ENCODE peak calls at places on chromosomes 7 and 10, in four cellular contexts. H, F, B and J are unnamed samples. For H3K27me3, the result is how much of the 10 kb centered on the place peaks cover.

GRCh38 chr7:17304926-17305325 is 6.5 kb downstream of the AHR start:
- DNase-seq in H (peak), F (no peak), B (no peak), J (no peak)

GRCh38 chr10:13971586-13972475 is 358.9 kb downstream of the FRMD4A start:
- DNase-seq in H (no peak), F (no peak), B (peak), J (no peak)

GRCh38 chr10:31151301-31151700 is 119.6 kb upstream of the ZNF438 start:
- DNase-seq in H (no peak), F (no peak), B (no peak), J (no peak)

GRCh38 chr10:132229834-132230556 is 43.2 kb downstream of the DPYSL4 start:
- DNase-seq in H (no peak), F (peak), B (no peak), J (no peak)

GRCh38 chr7:111954474-111955311 is 251.5 kb downstream of the DOCK4 start:
- DNase-seq in H (no peak), F (no peak), B (peak), J (no peak)

GRCh38 chr7:68420342-68420750 is 1177.9 kb upstream of the AUTS2 start:
- DNase-seq in H (no peak), F (no peak), B (no peak), J (no peak)

GRCh38 chr7:101951757-101952156 is 134.3 kb downstream of the CUX1 start:
- DNase-seq in H (no peak), F (no peak), B (no peak), J (no peak)

GRCh38 chr10:132061030-132061429 is 4.7 kb upstream of the JAKMIP3 start:
- DNase-seq in H (no peak), F (no peak), B (no peak), J (no peak)

GRCh38 chr7:66974986-66975590 is 20.3 kb downstream of the SBDS start:
- DNase-seq in H (no peak), F (no peak), B (peak), J (no peak)

GRCh38 chr7:72924417-72924747 is 513 bp upstream of the POM121 start:
- DNase-seq in H (no peak), F (no peak), B (no peak), J (no peak)

GRCh38 chr7:80218723-80219122 is 84.1 kb downstream of the GNAI1 start:
- DNase-seq in H (peak), F (no peak), B (no peak), J (no peak)

GRCh38 chr10:78919111-78919966 is 149.4 kb upstream of the ZMIZ1 start:
- DNase-seq in H (no peak), F (no peak), B (no peak), J (no peak)

GRCh38 chr10:73486601-73487000 is 9.2 kb downstream of the PPP3CB start:
- DNase-seq in H (no peak), F (no peak), B (no peak), J (no peak)

GRCh38 chr10:12177642-12178041 is 18.0 kb downstream of the NUDT5 start:
- DNase-seq in H (no peak), F (no peak), B (no peak), J (no peak)

GRCh38 chr7:27186450-27187157 is 1.6 kb upstream of the HOXA11 start:
- DNase-seq in H (no peak), F (no peak), B (peak), J (peak)

GRCh38 chr7:22469371-22470143 is 30.4 kb downstream of the STEAP1B start:
- DNase-seq in H (no peak), F (no peak), B (no peak), J (no peak)

GRCh38 chr10:78963074-78964034 is 105.4 kb upstream of the ZMIZ1 start:
- DNase-seq in H (no peak), F (no peak), B (peak), J (no peak)

GRCh38 chr7:110442386-110442837 is 648.5 kb upstream of the LRRN3 start:
- DNase-seq in H (peak), F (no peak), B (peak), J (no peak)

GRCh38 chr10:124511205-124512039 is 49.8 kb downstream of the LHPP start:
- DNase-seq in H (no peak), F (no peak), B (peak), J (no peak)

GRCh38 chr10:14326581-14326980 is 4.1 kb downstream of the FRMD4A start:
- DNase-seq in H (no peak), F (no peak), B (no peak), J (no peak)

GRCh38 chr10:52757777-52758176 is 14.8 kb downstream of the MBL2 start:
- DNase-seq in H (no peak), F (no peak), B (no peak), J (no peak)

GRCh38 chr10:68212721-68213352 is 19.1 kb downstream of the ATOH7 start:
- DNase-seq in H (no peak), F (no peak), B (no peak), J (no peak)

GRCh38 chr10:101710064-101710695 is 15.2 kb upstream of the FBXW4 start:
- DNase-seq in H (no peak), F (no peak), B (peak), J (no peak)

GRCh38 chr10:5524721-5525531 is at the start of gene CALML3:
- DNase-seq in H (no peak), F (no peak), B (peak), J (no peak)

GRCh38 chr10:79344502-79345195 is 2.6 kb upstream of the PPIF start:
- DNase-seq in H (no peak), F (no peak), B (no peak), J (no peak)

GRCh38 chr7:83547526-83547925 is 101.4 kb downstream of the SEMA3E start:
- DNase-seq in H (peak), F (no peak), B (no peak), J (no peak)

GRCh38 chr10:42997151-42997848 is 79.6 kb upstream of the RET start:
- DNase-seq in H (no peak), F (no peak), B (no peak), J (no peak)

GRCh38 chr7:158113321-158114025 is 474.1 kb downstream of the PTPRN2 start:
- DNase-seq in H (no peak), F (no peak), B (peak), J (no peak)

GRCh38 chr7:106485031-106485551 is 175.9 kb downstream of the CCDC71L start:
- DNase-seq in H (no peak), F (no peak), B (no peak), J (peak)

GRCh38 chr7:102814025-102814471 is 65.2 kb downstream of the FAM185A start:
- DNase-seq in H (no peak), F (no peak), B (no peak), J (peak)

GRCh38 chr10:94678475-94678874 is 5.1 kb upstream of the CYP2C18 start:
- DNase-seq in H (no peak), F (no peak), B (no peak), J (no peak)

GRCh38 chr10:72323108-72323932 is 31.4 kb downstream of the DNAJB12 start:
- DNase-seq in H (no peak), F (no peak), B (peak), J (no peak)

GRCh38 chr10:69640196-69640980 is 10.3 kb downstream of the FAM241B start:
- DNase-seq in H (no peak), F (no peak), B (peak), J (no peak)

GRCh38 chr10:14699482-14699881 is 75.2 kb downstream of the FAM107B start:
- DNase-seq in H (no peak), F (no peak), B (no peak), J (no peak)

GRCh38 chr7:12322287-12322902 is 81.3 kb downstream of the VWDE start:
- DNase-seq in H (peak), F (no peak), B (no peak), J (no peak)

GRCh38 chr7:142808802-142809583 is 38.2 kb downstream of the PRSS2 start:
- DNase-seq in H (no peak), F (no peak), B (peak), J (no peak)

GRCh38 chr10:66931340-66931948 is 5.6 kb downstream of the LRRTM3 start:
- DNase-seq in H (peak), F (no peak), B (no peak), J (peak)

GRCh38 chr10:21134645-21135395 is 237.7 kb upstream of the NEBL start:
- DNase-seq in H (peak), F (no peak), B (no peak), J (no peak)

GRCh38 chr10:53209941-53210611 is 437.5 kb upstream of the MBL2 start:
- DNase-seq in H (no peak), F (no peak), B (peak), J (no peak)

GRCh38 chr10:92857904-92858514 is 9.7 kb downstream of the EXOC6 start:
- DNase-seq in H (no peak), F (no peak), B (no peak), J (no peak)

GRCh38 chr10:1381339-1381738 is 325.2 kb downstream of the WDR37 start:
- DNase-seq in H (no peak), F (no peak), B (peak), J (no peak)
- H3K27me3 ChIP-seq in H (half or more), F (under half), B (under half), J (under half)

GRCh38 chr7:103990991-103991390 is 1.5 kb upstream of the RELN start:
- DNase-seq in H (no peak), F (no peak), B (no peak), J (no peak)
- H3K27me3 ChIP-seq in H (under half), F (under half), B (half or more), J (under half)

GRCh38 chr10:122084286-122085041 is 95.5 kb downstream of the TACC2 start:
- DNase-seq in H (no peak), F (no peak), B (peak), J (no peak)

GRCh38 chr10:122087436-122087835 is 98.5 kb downstream of the TACC2 start:
- DNase-seq in H (no peak), F (no peak), B (no peak), J (no peak)

GRCh38 chr10:122083478-122084025 is 94.6 kb downstream of the TACC2 start:
- DNase-seq in H (no peak), F (no peak), B (no peak), J (no peak)

GRCh38 chr10:122086416-122087240 is 97.7 kb downstream of the TACC2 start:
- DNase-seq in H (no peak), F (no peak), B (no peak), J (no peak)

GRCh38 chr10:122085423-122085911 is 96.5 kb downstream of the TACC2 start:
- DNase-seq in H (no peak), F (no peak), B (no peak), J (no peak)
- H3K27me3 ChIP-seq in H (under half), F (under half), B (under half), J (under half)

DNA sequence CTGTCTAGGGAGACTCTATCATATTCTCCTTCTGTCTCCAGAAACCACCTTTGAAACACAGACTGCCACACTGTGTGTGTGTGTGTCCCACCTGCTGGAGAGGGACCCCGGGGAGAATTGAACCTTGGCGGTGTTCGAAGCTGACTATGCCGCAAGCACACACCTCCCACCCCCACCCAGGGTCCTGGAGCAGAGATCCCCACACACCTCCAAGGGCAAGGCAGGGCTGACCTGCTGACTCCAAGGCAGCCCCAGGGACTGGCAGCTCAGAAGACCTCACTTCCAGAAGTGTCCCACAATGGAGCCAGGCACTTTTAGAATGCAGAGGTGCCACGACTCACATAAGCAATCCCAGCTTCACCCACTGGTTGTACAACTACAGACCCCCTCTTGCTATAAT is 13.1 kb downstream of the DRGX start:
- DNase-seq in H (no peak), F (no peak), B (no peak), J (no peak)
- H3K27me3 ChIP-seq in H (under half), F (under half), B (under half), J (under half)

DNA sequence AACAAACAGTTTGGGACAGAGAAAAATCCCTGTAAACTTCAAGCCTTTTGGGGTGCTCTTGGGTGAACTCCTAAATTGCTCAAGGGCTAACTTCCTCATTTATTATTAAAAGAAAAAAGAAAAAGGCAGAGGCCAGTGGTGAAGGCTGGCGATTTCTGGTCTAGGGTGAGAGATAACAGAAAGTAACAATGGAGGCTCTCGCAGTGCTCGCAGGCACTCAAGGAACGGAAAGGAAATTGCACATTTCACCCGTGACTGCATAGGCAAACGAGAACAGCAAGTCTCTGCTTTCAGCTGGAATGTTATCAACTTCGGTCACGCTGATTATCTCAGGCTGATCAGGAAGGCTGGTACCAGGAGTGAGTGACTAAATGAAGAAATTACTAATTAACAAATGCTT is 70.7 kb downstream of the PRKAG2 start:
- DNase-seq in H (no peak), F (no peak), B (no peak), J (no peak)
- H3K27me3 ChIP-seq in H (under half), F (under half), B (under half), J (under half)